ENCODE peak calls at places on chromosome 20, in four cellular contexts. U is HL-60, L is GM12878, Q is K562. V is an unnamed sample.

GRCh38 chr20:57657537-57658446 is 37.6 kb upstream of the ZBP1 start:
- DNase-seq in U (no peak), L (no peak), Q (no peak), V (peak)

GRCh38 chr20:59939879-59940128 is 301 bp downstream of the PPP1R3D start:
- DNase-seq in U (no peak), L (no peak), Q (no peak), V (peak)

GRCh38 chr20:46028772-46029371 is at the start of gene SLC12A5:
- DNase-seq in U (no peak), L (no peak), Q (no peak), V (no peak)

GRCh38 chr20:4112490-4113420 is 97.4 kb upstream of the RNF24 start:
- DNase-seq in U (no peak), L (peak), Q (no peak), V (peak)

GRCh38 chr20:38034961-38035360 is 1.4 kb downstream of the RPRD1B start:
- DNase-seq in U (no peak), L (no peak), Q (no peak), V (no peak)

GRCh38 chr20:31691646-31692275 is 30.9 kb downstream of the BCL2L1 start:
- DNase-seq in U (no peak), L (no peak), Q (no peak), V (no peak)

GRCh38 chr20:47124235-47124717 is 229.6 kb downstream of the EYA2 start:
- DNase-seq in U (peak), L (no peak), Q (no peak), V (no peak)

GRCh38 chr20:49882171-49882970 is 33.0 kb downstream of the SPATA2 start:
- DNase-seq in U (no peak), L (no peak), Q (no peak), V (no peak)

GRCh38 chr20:63382551-63383300 is 21.6 kb upstream of the CHRNA4 start:
- DNase-seq in U (no peak), L (no peak), Q (no peak), V (no peak)

GRCh38 chr20:3251806-3252205 is 12.8 kb upstream of the SLC4A11 start:
- DNase-seq in U (no peak), L (no peak), Q (no peak), V (no peak)

GRCh38 chr20:41453006-41453950 is 86.7 kb upstream of the EMILIN3 start:
- DNase-seq in U (no peak), L (no peak), Q (peak), V (no peak)

GRCh38 chr20:59518881-59519706 is 85.2 kb upstream of the PHACTR3 start:
- DNase-seq in U (peak), L (no peak), Q (peak), V (peak)

GRCh38 chr20:34475979-34476736 is 40.1 kb upstream of the DYNLRB1 start:
- DNase-seq in U (no peak), L (no peak), Q (no peak), V (peak)

GRCh38 chr20:21154692-21155091 is 28.8 kb downstream of the KIZ start:
- DNase-seq in U (no peak), L (no peak), Q (no peak), V (no peak)

GRCh38 chr20:20721489-20721888 is 9.0 kb upstream of the RALGAPA2 start:
- DNase-seq in U (no peak), L (no peak), Q (no peak), V (no peak)

GRCh38 chr20:4135385-4136077 is 120.2 kb upstream of the RNF24 start:
- DNase-seq in U (peak), L (no peak), Q (peak), V (no peak)

GRCh38 chr20:53782612-53783246 is 189.1 kb upstream of the ZNF217 start:
- DNase-seq in U (no peak), L (no peak), Q (no peak), V (no peak)

GRCh38 chr20:19491241-19491640 is 266.8 kb upstream of the RIN2 start:
- DNase-seq in U (no peak), L (no peak), Q (no peak), V (no peak)

GRCh38 chr20:2771631-2772080 is 28.8 kb downstream of the CPXM1 start:
- DNase-seq in U (no peak), L (no peak), Q (no peak), V (no peak)

GRCh38 chr20:13029687-13030510 is 21.1 kb downstream of the SPTLC3 start:
- DNase-seq in U (no peak), L (no peak), Q (no peak), V (no peak)

GRCh38 chr20:44187763-44188709 is 1.0 kb upstream of the JPH2 start:
- DNase-seq in U (no peak), L (no peak), Q (no peak), V (no peak)
- TF ChIP-seq SPI1 in U (no peak), L (no peak), Q (no peak), V (no peak)

DNA sequence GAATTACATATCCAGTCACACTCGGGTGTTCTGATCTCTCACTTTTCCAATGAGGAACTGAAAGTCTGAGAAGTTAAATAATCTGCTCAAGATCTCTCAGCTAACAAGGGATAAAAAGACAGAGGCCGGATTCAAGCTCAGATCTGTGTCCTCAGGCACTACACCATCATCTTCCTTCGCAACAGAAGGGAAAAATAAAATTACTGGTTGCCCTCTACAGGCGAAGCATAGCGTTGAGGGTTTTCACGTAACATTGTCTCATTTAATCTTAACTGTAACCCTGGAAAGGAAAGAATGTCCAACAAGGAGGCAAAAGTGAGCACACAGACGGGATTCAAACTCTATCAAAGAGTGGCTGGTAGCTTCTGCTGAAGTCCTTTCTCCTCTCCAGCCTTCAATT is 67.8 kb upstream of the ANKEF1 start:
- DNase-seq in U (no peak), L (no peak), Q (peak), V (no peak)
- TF ChIP-seq SPI1 in U (no peak), L (no peak), Q (no peak), V (peak)

DNA sequence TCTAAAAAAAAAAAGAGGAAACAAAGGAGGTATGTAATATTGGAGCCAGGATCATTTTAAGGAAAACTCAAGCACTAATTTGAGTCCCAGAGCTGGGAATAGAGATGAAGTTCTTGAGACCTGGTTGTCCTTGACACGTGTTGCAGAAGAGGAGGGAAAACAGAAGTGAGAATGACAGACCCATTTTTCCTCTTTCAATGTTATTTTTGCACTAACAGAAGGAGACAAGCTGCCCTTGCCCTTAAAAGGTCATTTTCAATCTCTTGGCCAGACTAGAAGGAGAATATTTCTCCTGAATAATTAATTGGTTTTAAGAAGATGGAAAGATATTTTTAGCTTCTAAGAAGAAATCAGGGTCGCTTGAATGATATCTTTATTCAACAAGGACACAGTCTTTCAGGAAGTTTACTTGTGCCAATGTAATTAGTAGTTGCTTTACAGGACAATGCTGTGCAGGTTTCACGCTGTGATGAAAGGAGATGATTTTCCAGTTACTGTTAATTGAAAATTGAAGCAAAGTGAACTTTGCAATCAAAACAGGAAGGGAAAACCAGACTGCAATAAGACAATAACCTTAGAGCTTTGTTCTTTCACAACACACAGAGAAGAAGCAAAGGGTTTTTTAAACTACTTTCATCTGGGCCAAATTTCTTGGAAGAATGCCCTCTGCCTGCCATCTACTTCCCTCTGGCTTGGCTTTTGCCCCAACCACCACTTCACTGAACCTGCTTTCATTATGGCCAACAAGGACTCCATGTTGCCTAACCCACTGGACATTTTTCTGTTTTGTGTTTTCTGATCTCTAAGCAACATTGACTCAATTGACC is 107.8 kb upstream of the SHLD1 start:
- DNase-seq in U (no peak), L (no peak), Q (no peak), V (no peak)
- TF ChIP-seq SPI1 in U (peak), L (peak), Q (no peak), V (peak)

GRCh38 chr20:36469973-36470372 is 71.3 kb upstream of the MYL9 start:
- DNase-seq in U (no peak), L (no peak), Q (no peak), V (no peak)
- TF ChIP-seq SPI1 in U (no peak), L (no peak), Q (no peak), V (no peak)

DNA sequence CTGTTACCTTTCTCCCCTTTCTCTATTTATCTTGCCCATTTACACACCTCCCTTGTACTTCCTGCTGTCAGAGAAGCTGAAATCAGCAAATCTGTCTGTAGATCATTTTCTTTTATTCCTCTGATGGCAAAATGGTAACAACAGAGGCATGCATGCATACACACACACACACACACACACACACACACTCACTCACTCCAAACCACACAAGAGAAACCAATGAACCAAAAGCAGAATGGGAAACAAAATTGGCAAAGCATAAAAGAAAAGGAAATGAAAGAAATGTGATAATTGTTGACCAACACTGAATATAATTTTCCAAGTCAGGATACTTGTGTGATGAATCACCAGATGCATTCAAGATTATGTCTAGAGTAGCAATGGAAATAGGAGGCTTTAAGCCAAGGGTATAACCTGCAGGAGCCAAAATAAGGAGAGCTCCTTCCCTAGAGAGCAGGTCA is 172.4 kb downstream of the PLCB4 start:
- DNase-seq in U (no peak), L (no peak), Q (no peak), V (no peak)
- TF ChIP-seq SPI1 in U (no peak), L (no peak), Q (no peak), V (no peak)

GRCh38 chr20:61109221-61109805 is 142.7 kb upstream of the CDH4 start:
- DNase-seq in U (no peak), L (no peak), Q (no peak), V (no peak)

GRCh38 chr20:61100489-61100888 is 151.6 kb upstream of the CDH4 start:
- DNase-seq in U (no peak), L (no peak), Q (no peak), V (no peak)

GRCh38 chr20:61099786-61100185 is 152.3 kb upstream of the CDH4 start:
- DNase-seq in U (no peak), L (no peak), Q (no peak), V (no peak)

DNA sequence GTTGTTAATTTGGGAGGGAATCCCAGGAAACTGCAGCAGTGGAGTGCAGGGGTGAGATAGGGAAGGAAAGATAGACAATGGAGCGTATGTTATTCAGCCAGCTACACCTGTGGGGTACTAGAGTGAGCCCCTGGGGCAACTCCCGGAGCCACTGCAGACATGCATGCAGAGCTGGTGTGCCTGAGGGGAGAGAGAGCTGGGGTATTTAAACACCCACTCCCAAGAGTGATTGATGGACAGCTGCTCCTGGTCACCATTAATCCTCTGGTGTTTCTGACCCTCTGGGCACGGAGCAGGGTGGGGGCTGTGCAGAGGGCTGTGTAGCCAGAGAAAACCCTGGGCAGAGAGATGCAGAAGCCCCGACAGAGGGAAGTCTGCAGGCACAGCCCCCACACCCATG is 146.7 kb upstream of the CDH4 start:
- DNase-seq in U (no peak), L (no peak), Q (no peak), V (no peak)
- TF ChIP-seq SPI1 in U (no peak), L (no peak), Q (no peak), V (no peak)

GRCh38 chr20:23691675-23692074 is 2.8 kb upstream of the CST4 start:
- DNase-seq in U (no peak), L (no peak), Q (no peak), V (no peak)
- TF ChIP-seq SPI1 in U (no peak), L (no peak), Q (no peak), V (no peak)